ENCODE peak calls at places on chromosome 2, in ten cellular contexts. J, P, V, O, C, Z, D, T, B and W are unnamed samples.

GRCh38 chr2:177355874-177356273 is 36.7 kb upstream of the AGPS start:
- DNase-seq in O (no peak), B (no peak), V (no peak), T (peak; percentile 77), J (peak; percentile 20), P (no peak), C (no peak), Z (no peak), D (no peak), W (no peak)

GRCh38 chr2:205482399-205483065 is 199.8 kb upstream of the NRP2 start:
- DNase-seq in C (no peak), D (no peak), V (no peak), T (no peak), P (no peak), J (no peak), Z (peak; percentile 71), B (no peak), O (no peak), W (no peak)

GRCh38 chr2:23449831-23450331 is 64.9 kb downstream of the KLHL29 start:
- DNase-seq in B (no peak), J (peak; percentile 19), D (no peak), T (no peak), O (no peak), P (no peak), C (no peak), Z (no peak), V (no peak), W (no peak)

GRCh38 chr2:194116861-194117260 is 1540.2 kb upstream of the SLC39A10 start:
- DNase-seq in D (no peak), Z (no peak), V (no peak), B (no peak), C (no peak), P (no peak), J (no peak), T (no peak), O (no peak), W (no peak)

GRCh38 chr2:130986890-130987493 is 106.3 kb downstream of the FAM168B start:
- DNase-seq in J (no peak), C (no peak), D (no peak), V (no peak), O (no peak), Z (no peak), B (no peak), P (no peak), T (no peak), W (no peak)

GRCh38 chr2:226524381-226524843 is 275.2 kb downstream of the IRS1 start:
- DNase-seq in D (no peak), Z (peak; percentile 98), B (peak; percentile 54), C (no peak), J (peak; percentile 97), O (no peak), P (no peak), V (peak; percentile 16), T (peak; percentile 82), W (no peak)

GRCh38 chr2:157748371-157749132 is 119.9 kb upstream of the ACVR1C start:
- DNase-seq in O (no peak), D (no peak), Z (no peak), V (no peak), T (peak; percentile 62), B (no peak), C (no peak), J (peak; percentile 37), P (no peak), W (no peak)

GRCh38 chr2:173898996-173899395 is 66.2 kb downstream of the SP3 start:
- DNase-seq in J (no peak), T (no peak), C (no peak), V (no peak), O (no peak), B (no peak), D (no peak), Z (no peak), P (no peak), W (no peak)

GRCh38 chr2:104474725-104475124 is 379.2 kb upstream of the POU3F3 start:
- DNase-seq in P (no peak), D (no peak), O (no peak), Z (no peak), B (no peak), C (no peak), V (no peak), T (no peak), J (no peak), W (no peak)

GRCh38 chr2:104472076-104472475 is 381.8 kb upstream of the POU3F3 start:
- DNase-seq in D (no peak), V (no peak), T (no peak), C (no peak), J (no peak), B (no peak), O (no peak), Z (no peak), P (no peak), W (no peak)

GRCh38 chr2:104473568-104473967 is 380.3 kb upstream of the POU3F3 start:
- DNase-seq in B (no peak), D (no peak), T (peak; percentile 42), Z (no peak), V (no peak), C (no peak), P (no peak), J (no peak), O (no peak), W (no peak)

GRCh38 chr2:104465978-104466377 is 387.9 kb upstream of the POU3F3 start:
- DNase-seq in V (no peak), D (no peak), P (no peak), O (no peak), T (no peak), C (no peak), Z (no peak), B (no peak), J (no peak), W (no peak)

DNA sequence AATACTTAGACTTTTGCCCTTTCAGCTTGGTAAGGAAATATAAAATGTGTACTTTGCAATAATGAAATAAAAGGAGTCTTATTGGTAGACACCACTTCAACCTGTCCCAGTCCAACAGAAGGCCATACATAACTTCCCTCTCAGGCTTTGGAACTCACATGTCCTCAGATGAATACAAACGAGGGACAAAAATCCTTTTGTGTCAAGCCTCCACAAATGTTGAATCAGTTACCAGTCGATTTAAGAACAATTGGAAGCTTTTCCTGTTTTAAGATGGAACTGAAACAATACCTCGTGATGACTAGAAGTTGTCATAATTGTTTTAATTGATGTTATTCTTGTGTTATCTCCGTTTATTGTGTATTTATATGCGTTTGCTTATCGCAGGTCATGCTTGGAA is 385.1 kb upstream of the POU3F3 start:
- DNase-seq in T (no peak), V (no peak), D (no peak), P (no peak), C (no peak), O (no peak), Z (no peak), B (no peak), J (no peak), W (no peak)
- H3K4me3 ChIP-seq in T (no peak overlapping the region), V (no peak overlapping the region), D (no peak overlapping the region), P (no peak overlapping the region), C (no peak overlapping the region), O (no peak overlapping the region), Z (no peak overlapping the region), B (no peak overlapping the region), J (no peak overlapping the region), W (no peak overlapping the region)

DNA sequence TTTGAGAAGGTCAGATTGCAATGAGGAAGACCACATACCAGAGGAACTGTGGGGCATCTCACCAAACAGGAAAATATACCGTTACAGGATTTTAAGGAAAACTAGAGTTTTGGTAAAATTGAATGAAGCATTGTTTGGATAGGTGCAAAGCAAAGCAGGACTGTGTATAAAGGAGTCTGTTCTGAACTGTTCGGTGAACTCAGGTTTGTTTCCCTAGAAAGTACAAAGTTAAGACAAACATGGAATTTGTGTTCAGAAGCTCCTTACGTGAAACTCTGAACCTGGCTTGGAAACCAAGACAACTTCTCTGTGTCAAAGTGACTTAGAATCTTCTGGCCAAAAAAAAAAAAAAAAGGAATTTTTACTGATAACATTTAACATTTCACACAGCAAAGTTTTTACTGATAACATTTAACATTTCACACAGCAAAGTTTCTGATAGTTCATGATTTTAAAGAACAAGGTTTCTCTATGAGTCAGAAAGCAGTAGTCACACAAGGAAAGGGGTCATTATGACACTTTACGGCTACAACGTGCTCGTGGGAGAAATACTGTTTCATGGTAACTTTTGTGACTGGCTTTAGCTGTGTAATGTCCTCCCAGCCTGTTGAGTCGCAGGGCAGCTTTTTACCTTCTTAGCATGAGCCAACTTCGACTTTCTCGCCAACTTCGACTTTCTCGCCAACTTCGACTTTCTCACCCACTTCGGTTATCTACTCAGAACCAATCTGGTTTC is 21.2 kb upstream of the TET3 start:
- DNase-seq in O (no peak), V (no peak), T (no peak), C (no peak), J (no peak), P (no peak), D (no peak), B (no peak), Z (no peak), W (no peak)
- H3K4me3 ChIP-seq in O (no peak overlapping the region), V (no peak overlapping the region), T (no peak overlapping the region), C (no peak overlapping the region), J (no peak overlapping the region), P (no peak overlapping the region), D (no peak overlapping the region), B (no peak overlapping the region), Z (no peak overlapping the region), W (no peak overlapping the region)

GRCh38 chr2:127107622-127107999 is 657 bp upstream of the BIN1 start:
- DNase-seq in O (no peak), P (peak; percentile 41), Z (no peak), V (no peak), J (peak; percentile 25), B (no peak), D (no peak), T (peak; percentile 33), C (peak; percentile 48), W (peak; percentile 62)

GRCh38 chr2:127106457-127106997 is 427 bp downstream of the BIN1 start:
- DNase-seq in O (peak; percentile 31), Z (no peak), V (no peak), B (no peak), C (peak; percentile 35), P (peak; percentile 42), J (no peak), D (no peak), T (peak; percentile 10), W (no peak)

GRCh38 chr2:127106998-127107621 is at the start of gene BIN1:
- DNase-seq in P (peak; percentile 92), Z (peak; percentile 93), T (peak; percentile 85), B (peak; percentile 66), J (peak; percentile 82), D (no peak), C (peak; percentile 96), O (peak; percentile 82), V (peak; percentile 52), W (peak; percentile 94)

GRCh38 chr2:127105656-127106456 is 1.1 kb downstream of the BIN1 start:
- DNase-seq in O (peak; percentile 40), Z (peak; percentile 69), T (peak; percentile 41), V (no peak), J (peak; percentile 64), C (peak; percentile 56), P (peak; percentile 34), D (no peak), B (no peak), W (peak; percentile 76)

GRCh38 chr2:127108090-127108523 is 1.2 kb upstream of the BIN1 start:
- DNase-seq in J (no peak), C (no peak), B (no peak), O (no peak), D (no peak), Z (no peak), T (no peak), P (no peak), V (no peak), W (no peak)
- H3K4me3 ChIP-seq in J (no peak overlapping the region), C (no peak overlapping the region), B (no peak overlapping the region), O (no peak overlapping the region), D (peak overlapping the region; percentile 61), Z (no peak overlapping the region), T (peak overlapping the region; percentile 84), P (no peak overlapping the region), V (no peak overlapping the region), W (no peak overlapping the region)

DNA sequence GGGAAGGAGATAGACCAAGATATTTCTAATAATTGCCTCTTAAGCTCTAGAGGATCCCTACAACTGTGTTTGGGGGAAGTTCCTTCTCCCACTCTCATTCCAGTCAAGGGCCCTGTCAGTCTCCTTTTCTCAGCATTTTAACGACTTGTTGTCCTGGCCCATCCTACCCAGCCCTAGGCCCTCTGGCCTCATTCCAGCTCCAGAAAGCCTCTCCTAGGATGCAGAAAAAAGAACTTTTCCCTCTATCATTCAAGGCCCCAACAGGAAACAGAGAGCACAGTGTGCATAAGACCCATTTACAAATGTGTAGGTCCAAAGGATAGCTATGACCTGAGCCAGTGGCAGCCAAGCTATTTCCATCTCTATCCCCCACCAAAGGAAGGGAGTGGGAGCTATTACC is 14.0 kb downstream of the PKDCC start:
- DNase-seq in D (no peak), O (no peak), Z (no peak), T (no peak), J (no peak), C (no peak), P (no peak), B (no peak), V (no peak), W (no peak)
- H3K4me3 ChIP-seq in D (no peak overlapping the region), O (no peak overlapping the region), Z (no peak overlapping the region), T (no peak overlapping the region), J (no peak overlapping the region), C (no peak overlapping the region), P (no peak overlapping the region), B (no peak overlapping the region), V (no peak overlapping the region), W (no peak overlapping the region)